ENCODE peak calls at places on chromosome 3, in four cellular contexts. One of them, this sample, is unnamed.
A peak's percentile ranks its signal among the peaks of the same experiment; 100 is the strongest.

GRCh38 chr3:71862374-71863145 is 77.6 kb upstream of the PROK2 start:
- DNase-seq in brain microvascular endothelial cell: no peak
- DNase-seq in dorsolateral prefrontal cortex: no peak
- DNase-seq in heart right ventricle: no peak
- DNase-seq in this sample: no peak

GRCh38 chr3:128483657-128484403 is 9.2 kb downstream of the GATA2 start:
- DNase-seq in brain microvascular endothelial cell: no peak
- DNase-seq in heart right ventricle: no peak
- DNase-seq in dorsolateral prefrontal cortex: no peak
- DNase-seq in this sample: no peak

GRCh38 chr3:46293991-46294833 is 52.0 kb downstream of the CCR3 start:
- DNase-seq in heart right ventricle: no peak
- DNase-seq in brain microvascular endothelial cell: no peak
- DNase-seq in dorsolateral prefrontal cortex: no peak
- DNase-seq in this sample: no peak

GRCh38 chr3:20080956-20081554 is 40.8 kb downstream of the KAT2B start:
- DNase-seq in dorsolateral prefrontal cortex: peak; percentile 50
- DNase-seq in brain microvascular endothelial cell: no peak
- DNase-seq in heart right ventricle: peak; percentile 86
- DNase-seq in this sample: peak; percentile 67

GRCh38 chr3:177713921-177714900 is 516.9 kb upstream of the TBL1XR1 start:
- DNase-seq in heart right ventricle: no peak
- DNase-seq in brain microvascular endothelial cell: no peak
- DNase-seq in dorsolateral prefrontal cortex: no peak
- DNase-seq in this sample: no peak

GRCh38 chr3:150733373-150733935 is 29.5 kb downstream of the SIAH2 start:
- DNase-seq in brain microvascular endothelial cell: peak; percentile 40
- DNase-seq in heart right ventricle: no peak
- DNase-seq in dorsolateral prefrontal cortex: no peak
- DNase-seq in this sample: no peak

GRCh38 chr3:90011136-90011535 is 903.7 kb downstream of the EPHA3 start:
- DNase-seq in heart right ventricle: peak; percentile 4
- DNase-seq in dorsolateral prefrontal cortex: no peak
- DNase-seq in brain microvascular endothelial cell: peak; percentile 35
- DNase-seq in this sample: no peak

GRCh38 chr3:99534951-99535704 is 103.3 kb upstream of the COL8A1 start:
- DNase-seq in brain microvascular endothelial cell: peak; percentile 69
- DNase-seq in dorsolateral prefrontal cortex: no peak
- DNase-seq in heart right ventricle: no peak
- DNase-seq in this sample: no peak

GRCh38 chr3:165254812-165255211 is 58.6 kb upstream of the SLITRK3 start:
- DNase-seq in dorsolateral prefrontal cortex: no peak
- DNase-seq in heart right ventricle: no peak
- DNase-seq in brain microvascular endothelial cell: peak; percentile 29
- DNase-seq in this sample: no peak

GRCh38 chr3:62926494-62926893 is 51.3 kb upstream of the CADPS start:
- DNase-seq in dorsolateral prefrontal cortex: no peak
- DNase-seq in heart right ventricle: no peak
- DNase-seq in brain microvascular endothelial cell: no peak
- DNase-seq in this sample: no peak

GRCh38 chr3:197289726-197290125 is 8.7 kb downstream of the DLG1 start:
- DNase-seq in heart right ventricle: no peak
- DNase-seq in dorsolateral prefrontal cortex: no peak
- DNase-seq in brain microvascular endothelial cell: no peak
- DNase-seq in this sample: no peak

GRCh38 chr3:149917124-149917667 is 53.5 kb downstream of the PFN2 start:
- DNase-seq in brain microvascular endothelial cell: no peak
- DNase-seq in dorsolateral prefrontal cortex: no peak
- DNase-seq in heart right ventricle: no peak
- DNase-seq in this sample: no peak

GRCh38 chr3:33877187-33877586 is 78.8 kb downstream of the PDCD6IP start:
- DNase-seq in dorsolateral prefrontal cortex: no peak
- DNase-seq in brain microvascular endothelial cell: no peak
- DNase-seq in heart right ventricle: no peak
- DNase-seq in this sample: no peak

GRCh38 chr3:57544181-57545125 is at the start of gene DNAH12:
- DNase-seq in dorsolateral prefrontal cortex: no peak
- DNase-seq in brain microvascular endothelial cell: no peak
- DNase-seq in heart right ventricle: no peak
- DNase-seq in this sample: no peak

GRCh38 chr3:50518441-50518840 is 15.0 kb upstream of the CACNA2D2 start:
- DNase-seq in dorsolateral prefrontal cortex: no peak
- DNase-seq in brain microvascular endothelial cell: no peak
- DNase-seq in heart right ventricle: no peak
- DNase-seq in this sample: no peak

GRCh38 chr3:48369685-48370329 is 2.2 kb upstream of the FBXW12 start:
- DNase-seq in dorsolateral prefrontal cortex: no peak
- DNase-seq in brain microvascular endothelial cell: no peak
- DNase-seq in heart right ventricle: no peak
- DNase-seq in this sample: no peak

GRCh38 chr3:195441051-195441450 is 1.8 kb downstream of the ACAP2 start:
- DNase-seq in dorsolateral prefrontal cortex: no peak
- DNase-seq in brain microvascular endothelial cell: no peak
- DNase-seq in heart right ventricle: no peak
- DNase-seq in this sample: no peak

GRCh38 chr3:125961289-125961589 is 7.7 kb upstream of the ROPN1B start:
- DNase-seq in brain microvascular endothelial cell: no peak
- DNase-seq in heart right ventricle: no peak
- DNase-seq in dorsolateral prefrontal cortex: no peak
- DNase-seq in this sample: no peak

GRCh38 chr3:129005526-129006303 is 4.6 kb downstream of the EFCC1 start:
- DNase-seq in heart right ventricle: no peak
- DNase-seq in dorsolateral prefrontal cortex: no peak
- DNase-seq in brain microvascular endothelial cell: no peak
- DNase-seq in this sample: no peak

GRCh38 chr3:108133858-108134554 is 43.2 kb upstream of the CD47 start:
- DNase-seq in dorsolateral prefrontal cortex: no peak
- DNase-seq in brain microvascular endothelial cell: no peak
- DNase-seq in heart right ventricle: no peak
- DNase-seq in this sample: no peak

GRCh38 chr3:148866261-148866660 is 1.2 kb downstream of the CPA3 start:
- DNase-seq in brain microvascular endothelial cell: peak; percentile 62
- DNase-seq in dorsolateral prefrontal cortex: no peak
- DNase-seq in heart right ventricle: no peak
- DNase-seq in this sample: no peak

GRCh38 chr3:127221062-127222035 is 28.4 kb downstream of the PRR23E start:
- DNase-seq in brain microvascular endothelial cell: no peak
- DNase-seq in heart right ventricle: no peak
- DNase-seq in dorsolateral prefrontal cortex: no peak
- DNase-seq in this sample: no peak

GRCh38 chr3:120341658-120342346 is 7.4 kb downstream of the LRRC58 start:
- DNase-seq in dorsolateral prefrontal cortex: no peak
- DNase-seq in brain microvascular endothelial cell: no peak
- DNase-seq in heart right ventricle: no peak
- DNase-seq in this sample: no peak

GRCh38 chr3:151638555-151638954 is 95.2 kb upstream of the AADACL2 start:
- DNase-seq in heart right ventricle: no peak
- DNase-seq in dorsolateral prefrontal cortex: no peak
- DNase-seq in brain microvascular endothelial cell: no peak
- DNase-seq in this sample: no peak

GRCh38 chr3:14429689-14430452 is 27.5 kb downstream of the SLC6A6 start:
- DNase-seq in brain microvascular endothelial cell: no peak
- DNase-seq in heart right ventricle: no peak
- DNase-seq in dorsolateral prefrontal cortex: no peak
- DNase-seq in this sample: no peak

GRCh38 chr3:133506215-133506901 is 67.1 kb upstream of the CDV3 start:
- DNase-seq in dorsolateral prefrontal cortex: no peak
- DNase-seq in heart right ventricle: no peak
- DNase-seq in brain microvascular endothelial cell: no peak
- DNase-seq in this sample: peak; percentile 36

GRCh38 chr3:119664370-119664769 is 4.0 kb upstream of the POPDC2 start:
- DNase-seq in brain microvascular endothelial cell: peak; percentile 18
- DNase-seq in dorsolateral prefrontal cortex: no peak
- DNase-seq in heart right ventricle: no peak
- DNase-seq in this sample: no peak

GRCh38 chr3:197750863-197751737 is 1.4 kb downstream of the FYTTD1 start:
- DNase-seq in brain microvascular endothelial cell: peak; percentile 43
- DNase-seq in heart right ventricle: peak; percentile 45
- DNase-seq in dorsolateral prefrontal cortex: peak; percentile 29
- DNase-seq in this sample: peak; percentile 62

GRCh38 chr3:134796313-134797079 is 1.4 kb downstream of the EPHB1 start:
- DNase-seq in brain microvascular endothelial cell: no peak
- DNase-seq in dorsolateral prefrontal cortex: no peak
- DNase-seq in heart right ventricle: no peak
- DNase-seq in this sample: no peak

GRCh38 chr3:122927726-122928125 is 99.8 kb downstream of the SEMA5B start:
- DNase-seq in dorsolateral prefrontal cortex: no peak
- DNase-seq in brain microvascular endothelial cell: no peak
- DNase-seq in heart right ventricle: no peak
- DNase-seq in this sample: no peak

GRCh38 chr3:196991581-196992460 is 23.2 kb upstream of the PIGZ start:
- DNase-seq in heart right ventricle: no peak
- DNase-seq in dorsolateral prefrontal cortex: no peak
- DNase-seq in brain microvascular endothelial cell: no peak
- DNase-seq in this sample: peak; percentile 42

GRCh38 chr3:192652731-192653130 is 74.6 kb downstream of the FGF12 start:
- DNase-seq in dorsolateral prefrontal cortex: no peak
- DNase-seq in brain microvascular endothelial cell: no peak
- DNase-seq in heart right ventricle: no peak
- DNase-seq in this sample: no peak

GRCh38 chr3:123055352-123055751 is 11.5 kb upstream of the PDIA5 start:
- DNase-seq in dorsolateral prefrontal cortex: no peak
- DNase-seq in heart right ventricle: no peak
- DNase-seq in brain microvascular endothelial cell: no peak
- DNase-seq in this sample: no peak

GRCh38 chr3:197021231-197021630 is 8.4 kb downstream of the MELTF start:
- DNase-seq in brain microvascular endothelial cell: no peak
- DNase-seq in dorsolateral prefrontal cortex: peak; percentile 21
- DNase-seq in heart right ventricle: no peak
- DNase-seq in this sample: peak; percentile 39

GRCh38 chr3:121482651-121483050 is 63.1 kb downstream of the POLQ start:
- DNase-seq in heart right ventricle: no peak
- DNase-seq in dorsolateral prefrontal cortex: no peak
- DNase-seq in brain microvascular endothelial cell: peak; percentile 12
- DNase-seq in this sample: no peak

GRCh38 chr3:145798691-145799550 is 362.1 kb downstream of the PLOD2 start:
- DNase-seq in heart right ventricle: no peak
- DNase-seq in brain microvascular endothelial cell: no peak
- DNase-seq in dorsolateral prefrontal cortex: no peak
- DNase-seq in this sample: no peak

GRCh38 chr3:81910244-81910852 is 148.9 kb upstream of the GBE1 start:
- DNase-seq in brain microvascular endothelial cell: peak; percentile 8
- DNase-seq in heart right ventricle: peak; percentile 16
- DNase-seq in dorsolateral prefrontal cortex: no peak
- DNase-seq in this sample: no peak

GRCh38 chr3:86104154-86104553 is 886.8 kb downstream of the VGLL3 start:
- DNase-seq in brain microvascular endothelial cell: no peak
- DNase-seq in dorsolateral prefrontal cortex: no peak
- DNase-seq in heart right ventricle: no peak
- DNase-seq in this sample: no peak
- H3K27ac ChIP-seq in brain microvascular endothelial cell: no peak overlapping the region
- H3K27ac ChIP-seq in dorsolateral prefrontal cortex: no peak overlapping the region
- H3K27ac ChIP-seq in heart right ventricle: no peak overlapping the region
- H3K27ac ChIP-seq in this sample: no peak overlapping the region

DNA sequence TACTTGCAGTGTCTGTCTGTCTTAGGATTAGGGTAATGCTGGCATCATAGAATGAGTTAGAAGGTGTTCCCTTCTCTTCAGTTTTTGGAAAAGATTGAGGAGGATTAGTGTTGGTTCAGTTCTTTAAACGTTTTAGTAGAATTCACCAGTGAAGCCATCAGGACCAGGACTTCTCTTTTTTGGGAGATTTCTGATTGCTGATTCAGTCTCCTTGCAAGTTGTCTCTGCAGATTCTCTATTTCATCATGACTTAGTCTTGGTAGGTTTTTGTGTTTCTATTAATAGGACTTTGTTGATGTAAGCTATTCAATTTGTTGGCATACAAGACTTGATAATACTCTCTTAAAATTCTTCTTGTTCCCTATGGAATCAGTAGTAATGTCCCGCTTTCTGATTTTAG is 48.9 kb downstream of the STT3B start:
- DNase-seq in brain microvascular endothelial cell: no peak
- DNase-seq in dorsolateral prefrontal cortex: no peak
- DNase-seq in heart right ventricle: no peak
- DNase-seq in this sample: no peak
- H3K27ac ChIP-seq in brain microvascular endothelial cell: no peak overlapping the region
- H3K27ac ChIP-seq in dorsolateral prefrontal cortex: no peak overlapping the region
- H3K27ac ChIP-seq in heart right ventricle: peak overlapping the region; percentile 62
- H3K27ac ChIP-seq in this sample: no peak overlapping the region

GRCh38 chr3:53045107-53045783 is 628 bp downstream of the SFMBT1 start:
- DNase-seq in dorsolateral prefrontal cortex: no peak
- DNase-seq in brain microvascular endothelial cell: no peak
- DNase-seq in heart right ventricle: peak; percentile 47
- DNase-seq in this sample: peak; percentile 72
- H3K27ac ChIP-seq in dorsolateral prefrontal cortex: peak overlapping the region; percentile 97
- H3K27ac ChIP-seq in brain microvascular endothelial cell: no peak overlapping the region
- H3K27ac ChIP-seq in heart right ventricle: peak overlapping the region; percentile 87
- H3K27ac ChIP-seq in this sample: peak overlapping the region; percentile 95

GRCh38 chr3:49462222-49462621 is 7.8 kb upstream of the DAG1 start:
- DNase-seq in heart right ventricle: no peak
- DNase-seq in dorsolateral prefrontal cortex: no peak
- DNase-seq in brain microvascular endothelial cell: peak; percentile 61
- DNase-seq in this sample: no peak

GRCh38 chr3:49469037-49469875 is 811 bp upstream of the DAG1 start:
- DNase-seq in dorsolateral prefrontal cortex: peak; percentile 37
- DNase-seq in heart right ventricle: peak; percentile 89
- DNase-seq in brain microvascular endothelial cell: peak; percentile 48
- DNase-seq in this sample: peak; percentile 59

GRCh38 chr3:49469876-49470713 is at the start of gene DAG1:
- DNase-seq in brain microvascular endothelial cell: peak; percentile 95
- DNase-seq in dorsolateral prefrontal cortex: peak; percentile 94
- DNase-seq in heart right ventricle: peak; percentile 99
- DNase-seq in this sample: peak; percentile 97

GRCh38 chr3:49465269-49466034 is 4.6 kb upstream of the DAG1 start:
- DNase-seq in heart right ventricle: peak; percentile 33
- DNase-seq in dorsolateral prefrontal cortex: peak; percentile 32
- DNase-seq in brain microvascular endothelial cell: no peak
- DNase-seq in this sample: peak; percentile 56

GRCh38 chr3:49466047-49466446 is 4.0 kb upstream of the DAG1 start:
- DNase-seq in dorsolateral prefrontal cortex: no peak
- DNase-seq in brain microvascular endothelial cell: no peak
- DNase-seq in heart right ventricle: no peak
- DNase-seq in this sample: no peak
- H3K27ac ChIP-seq in dorsolateral prefrontal cortex: peak overlapping the region; percentile 61
- H3K27ac ChIP-seq in brain microvascular endothelial cell: no peak overlapping the region
- H3K27ac ChIP-seq in heart right ventricle: peak overlapping the region; percentile 58
- H3K27ac ChIP-seq in this sample: no peak overlapping the region